ENCODE peak calls at places on chromosomes 1 and 21, in four cellular contexts. T, J, Y and O are unnamed samples.

GRCh38 chr1:110780600-110781484 is 92.1 kb upstream of the CD53 start:
- DNase-seq in J (no peak), Y (peak; percentile 79), T (peak; percentile 61), O (peak; percentile 27)

GRCh38 chr1:156591181-156591431 is 470 bp upstream of the NAXE start:
- DNase-seq in T (no peak), Y (no peak), J (no peak), O (no peak)

GRCh38 chr1:69451196-69451595 is 116.5 kb upstream of the LRRC7 start:
- DNase-seq in Y (no peak), T (no peak), J (no peak), O (no peak)

GRCh38 chr1:80047791-80048190 is 1041.3 kb upstream of the ADGRL4 start:
- DNase-seq in J (no peak), T (no peak), Y (peak; percentile 40), O (peak; percentile 12)

GRCh38 chr1:237004116-237004515 is at the start of gene MT1HL1:
- DNase-seq in T (no peak), J (no peak), Y (no peak), O (no peak)

GRCh38 chr1:204684551-204685235 is 845 bp downstream of the LRRN2 start:
- DNase-seq in Y (no peak), J (no peak), T (no peak), O (no peak)

GRCh38 chr1:100265562-100265930 is 470 bp upstream of the RTCA start:
- DNase-seq in J (no peak), Y (peak; percentile 9), T (peak; percentile 31), O (no peak)

GRCh38 chr1:13769830-13770229 is 69.8 kb downstream of the PRDM2 start:
- DNase-seq in T (no peak), J (no peak), Y (no peak), O (no peak)

GRCh38 chr1:1374068-1374860 is 743 bp downstream of the AURKAIP1 start:
- DNase-seq in Y (peak; percentile 32), T (no peak), J (no peak), O (no peak)

GRCh38 chr1:44696789-44697188 is 22.3 kb downstream of the ARMH1 start:
- DNase-seq in T (no peak), J (no peak), Y (no peak), O (no peak)

GRCh38 chr1:54716299-54717047 is 812 bp downstream of the TTC4 start:
- DNase-seq in Y (peak; percentile 77), T (no peak), J (peak; percentile 17), O (peak; percentile 64)

GRCh38 chr1:92096317-92096716 is 16.2 kb downstream of the BTBD8 start:
- DNase-seq in Y (peak; percentile 73), J (no peak), T (no peak), O (peak; percentile 4)

GRCh38 chr1:16073490-16074104 is at the start of gene FAM131C:
- DNase-seq in J (no peak), T (peak; percentile 30), Y (peak; percentile 37), O (no peak)

GRCh38 chr1:165257969-165258459 is 98.5 kb downstream of the LMX1A start:
- DNase-seq in T (peak; percentile 88), J (no peak), Y (peak; percentile 78), O (peak; percentile 35)

GRCh38 chr1:99003911-99004269 is 771 bp downstream of the PLPPR5 start:
- DNase-seq in J (no peak), T (no peak), Y (no peak), O (no peak)

GRCh38 chr1:225767591-225768540 is 9.8 kb upstream of the SRP9 start:
- DNase-seq in T (peak; percentile 76), Y (peak; percentile 79), J (no peak), O (peak; percentile 68)

GRCh38 chr1:94658221-94658620 is 116.7 kb upstream of the F3 start:
- DNase-seq in J (no peak), T (no peak), Y (peak; percentile 62), O (peak; percentile 4)

GRCh38 chr1:245888809-245889208 is 618.3 kb downstream of the SMYD3 start:
- DNase-seq in T (no peak), Y (peak; percentile 65), J (no peak), O (peak; percentile 9)

GRCh38 chr1:229086686-229087085 is 184.2 kb upstream of the RAB4A start:
- DNase-seq in J (no peak), T (no peak), Y (no peak), O (no peak)

GRCh38 chr1:69258842-69259241 is 308.9 kb upstream of the LRRC7 start:
- DNase-seq in T (no peak), J (no peak), Y (no peak), O (no peak)

GRCh38 chr1:43930949-43931275 is 2.7 kb upstream of the ARTN start:
- DNase-seq in Y (peak; percentile 66), T (no peak), J (no peak), O (no peak)

GRCh38 chr21:38323721-38324591 is 67.2 kb downstream of the KCNJ15 start:
- DNase-seq in Y (peak; percentile 80), T (no peak), J (peak; percentile 92), O (peak; percentile 98)

GRCh38 chr1:110089561-110090275 is 19.2 kb upstream of the ALX3 start:
- DNase-seq in Y (no peak), J (no peak), T (no peak), O (no peak)

GRCh38 chr1:19036049-19036546 is 79.6 kb upstream of the IFFO2 start:
- DNase-seq in Y (no peak), T (no peak), J (no peak), O (no peak)

GRCh38 chr1:226915672-226915995 is 24.5 kb upstream of the COQ8A start:
- DNase-seq in Y (no peak), T (no peak), J (no peak), O (no peak)

GRCh38 chr1:90783181-90783580 is 66.1 kb upstream of the BARHL2 start:
- DNase-seq in J (no peak), T (no peak), Y (no peak), O (no peak)

GRCh38 chr1:199279872-199280649 is 641.2 kb downstream of the PTPRC start:
- DNase-seq in Y (peak; percentile 32), J (no peak), T (no peak), O (peak; percentile 53)

GRCh38 chr1:218156602-218157001 is 128.5 kb upstream of the RRP15 start:
- DNase-seq in J (no peak), Y (peak; percentile 43), T (peak; percentile 36), O (no peak)

GRCh38 chr21:41634211-41634694 is 126.3 kb upstream of the TMPRSS2 start:
- DNase-seq in T (no peak), J (no peak), Y (peak; percentile 94), O (no peak)

GRCh38 chr21:41530366-41530765 is 22.4 kb upstream of the TMPRSS2 start:
- DNase-seq in J (no peak), T (no peak), Y (no peak), O (no peak)

GRCh38 chr1:228259368-228259894 is 51.6 kb downstream of the OBSCN start:
- DNase-seq in Y (no peak), T (no peak), J (no peak), O (no peak)

GRCh38 chr1:115647000-115647399 is 5.2 kb downstream of the VANGL1 start:
- DNase-seq in Y (no peak), J (no peak), T (no peak), O (no peak)

GRCh38 chr1:86703696-86704455 is 500 bp upstream of the SH3GLB1 start:
- DNase-seq in T (peak; percentile 65), J (no peak), Y (peak; percentile 22), O (no peak)